ENCODE peak calls at places on chromosomes 3 and 15, in four cellular contexts. U is H9, D is IMR-90, J is neuronal stem cell. W is an unnamed sample.

GRCh38 chr3:124298951-124299350 is 307.0 kb upstream of the ROPN1 start:
- DNase-seq in U (no peak), D (no peak), J (no peak), W (peak)

GRCh38 chr3:145807990-145808389 is 353.0 kb downstream of the PLOD2 start:
- DNase-seq in U (no peak), D (peak), J (no peak), W (peak)

GRCh38 chr3:195761503-195762248 is 40.9 kb downstream of the MUC20 start:
- DNase-seq in U (no peak), D (no peak), J (no peak), W (no peak)

GRCh38 chr3:34178415-34178814 is 380.0 kb downstream of the PDCD6IP start:
- DNase-seq in U (no peak), D (peak), J (no peak), W (no peak)

GRCh38 chr3:107662109-107662477 is 139.3 kb downstream of the BBX start:
- DNase-seq in U (no peak), D (peak), J (no peak), W (no peak)

GRCh38 chr15:86837631-86838030 is 758.0 kb downstream of the AGBL1 start:
- DNase-seq in U (no peak), D (no peak), J (no peak), W (no peak)

GRCh38 chr3:111874177-111874820 is 15.2 kb downstream of the PHLDB2 start:
- DNase-seq in U (no peak), D (peak), J (no peak), W (peak)

GRCh38 chr3:160098946-160099626 is 110.5 kb downstream of the IL12A start:
- DNase-seq in U (no peak), D (no peak), J (no peak), W (no peak)

GRCh38 chr3:100709840-100710235 is 544 bp downstream of the TFG start:
- DNase-seq in U (peak), D (peak), J (peak), W (peak)

GRCh38 chr3:21718943-21719591 is 31.9 kb downstream of the ZNF385D start:
- DNase-seq in U (no peak), D (no peak), J (no peak), W (no peak)

GRCh38 chr3:20405731-20406130 is 219.7 kb upstream of the SGO1 start:
- DNase-seq in U (no peak), D (no peak), J (no peak), W (no peak)

GRCh38 chr3:178385280-178385952 is 150.8 kb upstream of the KCNMB2 start:
- DNase-seq in U (no peak), D (peak), J (peak), W (peak)

GRCh38 chr3:8509961-8510360 is 8.3 kb downstream of the LMCD1 start:
- DNase-seq in U (no peak), D (peak), J (no peak), W (no peak)

GRCh38 chr15:60006203-60006782 is 2.2 kb downstream of the FOXB1 start:
- DNase-seq in U (peak), D (peak), J (peak), W (peak)

GRCh38 chr15:31974855-31975421 is 55.4 kb upstream of the CHRNA7 start:
- DNase-seq in U (peak), D (peak), J (peak), W (peak)

DNA sequence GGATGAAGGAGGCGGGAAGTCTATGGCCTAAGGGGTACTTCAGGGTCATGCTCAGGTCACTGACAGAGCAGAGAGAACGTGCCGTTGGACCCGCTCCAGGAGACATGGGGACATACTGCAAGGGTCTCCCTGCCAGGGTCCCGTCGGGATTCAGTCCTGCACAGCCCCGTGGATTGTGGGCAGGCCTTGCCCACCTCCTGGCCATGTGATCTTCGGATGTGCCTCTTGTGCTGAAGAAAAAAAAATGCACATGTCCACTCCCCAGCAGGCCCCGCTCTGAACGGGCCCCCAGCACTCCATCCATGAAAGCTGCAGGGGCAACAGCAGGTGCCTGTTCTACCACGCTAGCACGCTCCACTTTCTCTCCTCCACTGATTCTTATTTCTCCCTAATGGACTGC is 22.9 kb downstream of the ST8SIA2 start:
- DNase-seq in U (no peak), D (no peak), J (no peak), W (no peak)
- H2BK15ac ChIP-seq in U (no peak), D (no peak), J (no peak), W (no peak)

GRCh38 chr3:186806173-186807055 is at the start of gene RFC4:
- DNase-seq in U (peak), D (peak), J (peak), W (peak)

GRCh38 chr3:186810597-186810996 is 4.3 kb upstream of the RFC4 start:
- DNase-seq in U (no peak), D (no peak), J (no peak), W (no peak)

GRCh38 chr3:186802701-186803100 is 3.6 kb downstream of the RFC4 start:
- DNase-seq in U (no peak), D (no peak), J (no peak), W (no peak)

DNA sequence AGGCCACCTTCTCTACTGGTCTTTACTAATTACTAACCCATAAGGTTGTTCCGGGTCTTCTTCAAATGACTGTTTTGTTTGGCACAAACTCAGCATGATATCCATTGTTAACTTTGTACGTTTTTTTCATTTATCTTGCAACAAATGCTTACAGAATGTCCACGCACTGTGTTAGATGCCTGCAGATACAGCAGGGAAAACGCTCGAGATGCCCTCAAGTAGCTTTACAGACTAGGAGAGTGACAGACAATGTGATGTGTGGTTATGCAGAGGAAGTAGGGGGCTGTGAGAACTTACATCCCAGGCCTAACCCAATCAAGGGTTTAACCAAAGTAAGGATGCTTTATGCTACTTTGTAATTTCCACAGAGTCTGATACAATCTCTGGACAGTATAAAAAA is 949 bp upstream of the RFC4 start:
- DNase-seq in U (no peak), D (no peak), J (no peak), W (no peak)
- H2BK15ac ChIP-seq in U (no peak), D (no peak), J (no peak), W (no peak)

DNA sequence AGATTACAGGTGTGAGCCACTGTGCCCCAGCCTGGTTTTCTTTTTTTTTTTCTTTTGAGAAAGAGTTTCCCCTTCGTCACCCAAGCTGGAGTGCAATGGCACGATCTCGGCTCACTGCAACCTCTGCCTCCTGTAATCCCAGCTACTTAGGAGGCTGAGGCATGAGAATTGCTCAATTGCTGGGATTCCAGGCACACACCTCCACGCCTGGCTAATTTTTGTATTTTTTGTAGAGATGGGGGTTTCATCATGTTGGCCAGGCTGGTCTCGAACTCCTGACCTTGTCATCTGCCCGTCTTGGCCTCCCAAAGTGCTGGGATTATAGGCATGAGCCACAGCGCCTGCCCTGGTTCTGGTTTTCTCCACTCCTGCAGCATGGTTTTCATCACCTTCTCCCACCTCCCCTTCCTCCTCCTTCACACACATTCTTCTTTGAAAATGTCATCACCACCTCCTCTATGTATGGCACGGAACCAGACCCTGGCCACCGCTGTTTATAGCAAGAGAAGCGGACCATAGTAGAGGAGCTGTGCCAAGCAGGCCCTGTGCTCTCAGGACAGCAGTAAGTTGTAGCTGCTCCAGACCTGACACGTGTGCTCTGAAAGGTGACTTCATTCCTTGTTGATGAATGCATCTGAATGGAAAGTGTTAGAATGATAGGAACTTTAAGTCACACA is 14.6 kb upstream of the AHSG start:
- DNase-seq in U (no peak), D (peak), J (no peak), W (peak)
- H2BK15ac ChIP-seq in U (no peak), D (no peak), J (no peak), W (no peak)

DNA sequence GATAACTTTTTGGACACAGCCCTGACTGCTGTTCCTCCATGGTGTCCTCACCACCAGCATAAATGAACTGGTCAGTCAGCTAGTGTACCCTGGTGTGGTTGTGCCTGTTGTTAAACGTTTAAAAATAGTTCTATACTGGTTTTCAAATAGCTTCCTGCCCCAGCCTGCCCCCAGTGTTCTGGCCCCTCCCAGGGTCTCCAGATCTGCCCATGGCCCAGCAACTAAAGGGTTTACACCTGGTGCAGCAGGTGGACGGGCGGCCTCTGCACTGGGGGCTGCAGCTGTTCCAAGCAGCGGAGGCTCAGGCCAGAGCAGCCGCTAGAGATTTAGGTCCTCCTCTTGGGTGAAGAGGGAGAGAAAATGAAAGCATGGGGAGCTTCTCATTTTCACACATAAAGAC is 6.1 kb upstream of the NR2E3 start:
- DNase-seq in U (no peak), D (no peak), J (no peak), W (no peak)
- H2BK15ac ChIP-seq in U (no peak), D (no peak), J (no peak), W (no peak)

GRCh38 chr15:73710321-73710720 is 26.1 kb downstream of the CD276 start:
- DNase-seq in U (no peak), D (no peak), J (no peak), W (no peak)

GRCh38 chr15:73711526-73711925 is 27.3 kb downstream of the CD276 start:
- DNase-seq in U (no peak), D (no peak), J (no peak), W (no peak)

GRCh38 chr15:73709241-73709640 is 25.1 kb downstream of the CD276 start:
- DNase-seq in U (no peak), D (no peak), J (no peak), W (no peak)

GRCh38 chr15:73708691-73709090 is 24.5 kb downstream of the CD276 start:
- DNase-seq in U (no peak), D (no peak), J (no peak), W (no peak)

DNA sequence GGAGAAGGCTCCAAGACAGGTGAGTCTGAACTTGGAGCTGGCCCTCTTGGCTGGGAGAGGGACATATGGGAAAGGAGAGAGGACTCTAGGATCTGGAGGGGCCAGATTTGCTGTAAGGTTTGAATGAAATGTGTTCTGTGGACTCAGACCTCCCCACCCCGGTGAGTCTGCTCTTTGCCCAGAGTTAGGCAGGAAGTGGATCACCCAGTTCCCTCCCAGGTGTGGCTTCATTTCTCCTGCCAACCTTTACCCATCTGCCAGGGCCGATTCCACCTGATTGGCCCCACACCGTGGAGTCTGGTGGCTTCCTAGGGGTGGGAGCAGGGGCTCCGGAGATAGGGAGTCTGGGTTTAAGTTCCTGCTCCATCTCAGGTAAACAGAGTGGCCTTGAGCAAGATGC is 25.5 kb downstream of the CD276 start:
- DNase-seq in U (no peak), D (no peak), J (no peak), W (no peak)
- H2BK15ac ChIP-seq in U (no peak), D (no peak), J (no peak), W (no peak)